ENCODE peak calls at places on chromosomes 6 and 20, in five cellular contexts. D, T, B, S and J are unnamed samples.

GRCh38 chr6:132087391-132087790 is 136.2 kb upstream of the CCN2 start:
- DNase-seq in D (no peak), T (no peak), B (no peak), S (no peak), J (no peak)

GRCh38 chr6:12289655-12290489 is at the start of gene EDN1:
- DNase-seq in D (no peak), T (peak), B (peak), S (peak), J (no peak)

GRCh38 chr20:41316009-41316408 is 1.5 kb downstream of the ZHX3 start:
- DNase-seq in D (no peak), T (no peak), B (no peak), S (no peak), J (no peak)

GRCh38 chr6:9539231-9539755 is 875.6 kb downstream of the TFAP2A start:
- DNase-seq in D (no peak), T (no peak), B (no peak), S (no peak), J (no peak)

GRCh38 chr6:168158280-168158979 is 79.4 kb upstream of the FRMD1 start:
- DNase-seq in D (no peak), T (no peak), B (no peak), S (no peak), J (no peak)

GRCh38 chr6:24924956-24925355 is 10.8 kb downstream of the RIPOR2 start:
- DNase-seq in D (no peak), T (no peak), B (no peak), S (no peak), J (no peak)

GRCh38 chr6:30122515-30122914 is 9.6 kb upstream of the TRIM31 start:
- DNase-seq in D (no peak), T (no peak), B (no peak), S (no peak), J (no peak)

GRCh38 chr6:167311286-167311685 is 13.6 kb upstream of the TTLL2 start:
- DNase-seq in D (no peak), T (no peak), B (no peak), S (no peak), J (no peak)

GRCh38 chr6:158655569-158656450 is 6.0 kb downstream of the SYTL3 start:
- DNase-seq in D (no peak), T (no peak), B (no peak), S (no peak), J (peak)

GRCh38 chr6:13795041-13795748 is 19.2 kb downstream of the MCUR1 start:
- DNase-seq in D (peak), T (peak), B (peak), S (peak), J (peak)

GRCh38 chr6:67292169-67292568 is 1342.9 kb upstream of the ADGRB3 start:
- DNase-seq in D (no peak), T (no peak), B (no peak), S (no peak), J (no peak)

GRCh38 chr20:36479938-36480337 is 61.4 kb upstream of the MYL9 start:
- DNase-seq in D (no peak), T (no peak), B (no peak), S (no peak), J (no peak)

GRCh38 chr20:36808317-36809257 is 35.0 kb upstream of the DSN1 start:
- DNase-seq in D (peak), T (peak), B (peak), S (peak), J (peak)

GRCh38 chr6:161186173-161186769 is 87.6 kb downstream of the AGPAT4 start:
- DNase-seq in D (no peak), T (no peak), B (peak), S (no peak), J (no peak)

GRCh38 chr6:106924699-106925523 is 49.6 kb downstream of the CD24 start:
- DNase-seq in D (no peak), T (no peak), B (no peak), S (no peak), J (no peak)

GRCh38 chr20:38109025-38109541 is 56.0 kb downstream of the TGM2 start:
- DNase-seq in D (no peak), T (no peak), B (peak), S (no peak), J (no peak)

GRCh38 chr20:846894-847278 is 13.4 kb downstream of the FAM110A start:
- DNase-seq in D (no peak), T (peak), B (no peak), S (peak), J (peak)

GRCh38 chr20:48339147-48339985 is 488.4 kb downstream of the PREX1 start:
- DNase-seq in D (no peak), T (no peak), B (no peak), S (peak), J (no peak)

GRCh38 chr6:109174911-109175310 is 79.6 kb downstream of the CEP57L1 start:
- DNase-seq in D (no peak), T (no peak), B (no peak), S (no peak), J (no peak)

GRCh38 chr6:31597006-31597405 is 4.2 kb upstream of the NCR3 start:
- DNase-seq in D (no peak), T (peak), B (no peak), S (no peak), J (no peak)

GRCh38 chr6:42276008-42276890 is 58.6 kb upstream of the MRPS10 start:
- DNase-seq in D (no peak), T (no peak), B (no peak), S (no peak), J (no peak)

GRCh38 chr6:157187182-157188093 is 135.9 kb downstream of the TMEM242 start:
- DNase-seq in D (no peak), T (no peak), B (no peak), S (no peak), J (no peak)

GRCh38 chr6:131954775-131955107 is 3.6 kb upstream of the CCN2 start:
- DNase-seq in D (no peak), T (no peak), B (peak), S (no peak), J (no peak)

GRCh38 chr6:114783783-114784182 is 441.0 kb upstream of the HS3ST5 start:
- DNase-seq in D (no peak), T (no peak), B (no peak), S (no peak), J (no peak)

GRCh38 chr6:148635070-148635743 is 111.6 kb upstream of the UST start:
- DNase-seq in D (no peak), T (no peak), B (no peak), S (no peak), J (no peak)

GRCh38 chr6:137637161-137637560 is 143.0 kb upstream of the OLIG3 start:
- DNase-seq in D (no peak), T (no peak), B (peak), S (no peak), J (no peak)

GRCh38 chr20:14902432-14903089 is 565.1 kb upstream of the FLRT3 start:
- DNase-seq in D (no peak), T (no peak), B (no peak), S (peak), J (no peak)

GRCh38 chr20:3119044-3119443 is 34.5 kb upstream of the AVP start:
- DNase-seq in D (no peak), T (no peak), B (no peak), S (no peak), J (no peak)

GRCh38 chr6:139540276-139540675 is 165.8 kb upstream of the CITED2 start:
- DNase-seq in D (peak), T (peak), B (no peak), S (peak), J (no peak)

GRCh38 chr6:10410214-10410873 is 4.5 kb downstream of the TFAP2A start:
- DNase-seq in D (no peak), T (no peak), B (no peak), S (no peak), J (no peak)

GRCh38 chr6:3076320-3076719 is 8.0 kb downstream of the RIPK1 start:
- DNase-seq in D (no peak), T (no peak), B (no peak), S (no peak), J (no peak)

GRCh38 chr20:19609642-19610223 is 148.3 kb upstream of the RIN2 start:
- DNase-seq in D (no peak), T (no peak), B (no peak), S (no peak), J (no peak)

GRCh38 chr6:119791746-119792145 is 442.2 kb upstream of the MAN1A1 start:
- DNase-seq in D (no peak), T (no peak), B (no peak), S (no peak), J (no peak)

GRCh38 chr20:37989601-37990001 is 43.7 kb downstream of the TTI1 start:
- DNase-seq in D (no peak), T (no peak), B (no peak), S (no peak), J (no peak)

GRCh38 chr6:107244082-107244741 is 128.9 kb upstream of the BEND3 start:
- DNase-seq in D (no peak), T (no peak), B (no peak), S (no peak), J (no peak)

GRCh38 chr6:137159912-137160311 is 13.5 kb downstream of the IL22RA2 start:
- DNase-seq in D (no peak), T (no peak), B (no peak), S (no peak), J (no peak)

GRCh38 chr6:135189344-135189743 is 8.2 kb downstream of the MYB start:
- DNase-seq in D (no peak), T (no peak), B (no peak), S (no peak), J (no peak)

GRCh38 chr6:32369678-32370077 is 2.0 kb downstream of the TSBP1 start:
- DNase-seq in D (no peak), T (no peak), B (no peak), S (no peak), J (no peak)

GRCh38 chr6:48691420-48691819 is 580.4 kb upstream of the PTCHD4 start:
- DNase-seq in D (no peak), T (no peak), B (no peak), S (no peak), J (no peak)

GRCh38 chr20:60222497-60222896 is 264.3 kb downstream of the CDH26 start:
- DNase-seq in D (no peak), T (no peak), B (no peak), S (no peak), J (no peak)

DNA sequence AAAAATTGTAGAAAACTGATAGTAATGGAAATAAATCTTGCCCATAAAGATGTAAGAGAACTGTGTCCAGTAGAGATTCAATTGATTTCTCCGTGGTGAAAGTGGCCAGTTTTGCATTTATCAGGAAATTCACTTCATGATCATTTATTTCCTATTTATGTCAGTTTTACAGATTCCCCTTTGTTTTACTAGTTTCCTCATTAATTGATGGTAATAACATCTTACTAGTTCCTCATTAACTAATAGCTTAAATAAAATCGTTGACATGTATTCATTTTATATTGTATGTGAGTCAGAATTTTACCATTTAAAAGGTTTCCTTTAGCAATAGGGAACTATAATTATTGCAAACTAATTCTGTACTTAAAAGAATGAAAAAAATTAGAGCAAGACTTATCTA is 99.8 kb upstream of the ADGRF1 start:
- DNase-seq in D (no peak), T (no peak), B (no peak), S (no peak), J (no peak)
- TF ChIP-seq CTCF in D (no peak), T (no peak), B (no peak), S (no peak), J (no peak)

GRCh38 chr6:45947807-45948206 is 67.9 kb downstream of the CLIC5 start:
- DNase-seq in D (no peak), T (no peak), B (no peak), S (no peak), J (no peak)

GRCh38 chr6:45942953-45943352 is 72.7 kb downstream of the CLIC5 start:
- DNase-seq in D (no peak), T (no peak), B (no peak), S (no peak), J (no peak)

GRCh38 chr6:45946887-45947286 is 68.8 kb downstream of the CLIC5 start:
- DNase-seq in D (no peak), T (no peak), B (no peak), S (no peak), J (no peak)

GRCh38 chr6:45949256-45949655 is 66.4 kb downstream of the CLIC5 start:
- DNase-seq in D (no peak), T (no peak), B (no peak), S (no peak), J (no peak)

GRCh38 chr6:45946352-45946751 is 69.3 kb downstream of the CLIC5 start:
- DNase-seq in D (no peak), T (no peak), B (no peak), S (no peak), J (no peak)
- TF ChIP-seq CTCF in D (no peak), T (no peak), B (no peak), S (no peak), J (no peak)

DNA sequence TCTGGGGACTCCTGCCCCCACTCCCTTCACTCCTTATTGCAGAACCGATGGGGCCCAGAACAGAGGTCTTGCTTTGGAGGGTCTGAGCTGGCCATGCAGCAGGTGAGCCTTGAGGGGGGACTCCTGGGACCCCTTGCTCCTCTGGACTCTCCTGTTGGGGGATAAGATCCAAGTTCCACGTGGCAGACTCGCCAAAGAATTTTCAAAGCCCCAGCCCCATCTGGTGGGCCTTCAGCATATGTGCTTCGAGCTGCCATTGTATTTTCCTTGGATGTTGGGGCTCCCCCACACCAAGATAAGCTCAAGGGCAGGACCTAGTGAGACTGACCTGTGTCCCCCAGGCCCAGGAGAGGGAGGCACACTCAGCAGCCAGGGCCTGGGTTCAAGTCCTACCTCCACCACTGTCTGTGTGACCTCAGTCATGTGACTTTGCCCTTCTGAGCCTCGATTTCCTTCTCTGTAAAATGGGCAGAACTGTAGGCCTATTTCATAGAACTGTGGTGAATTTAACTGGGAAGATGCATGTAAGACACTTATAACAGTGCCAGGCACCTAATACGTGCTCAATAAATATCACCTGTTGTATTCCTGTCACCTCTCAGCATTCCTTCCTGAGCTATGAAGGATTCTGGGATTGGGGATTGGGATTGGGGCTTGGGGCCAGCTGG is 115.5 kb downstream of the VEGFA start:
- DNase-seq in D (no peak), T (no peak), B (no peak), S (no peak), J (no peak)
- TF ChIP-seq CTCF in D (no peak), T (no peak), B (no peak), S (no peak), J (no peak)

DNA sequence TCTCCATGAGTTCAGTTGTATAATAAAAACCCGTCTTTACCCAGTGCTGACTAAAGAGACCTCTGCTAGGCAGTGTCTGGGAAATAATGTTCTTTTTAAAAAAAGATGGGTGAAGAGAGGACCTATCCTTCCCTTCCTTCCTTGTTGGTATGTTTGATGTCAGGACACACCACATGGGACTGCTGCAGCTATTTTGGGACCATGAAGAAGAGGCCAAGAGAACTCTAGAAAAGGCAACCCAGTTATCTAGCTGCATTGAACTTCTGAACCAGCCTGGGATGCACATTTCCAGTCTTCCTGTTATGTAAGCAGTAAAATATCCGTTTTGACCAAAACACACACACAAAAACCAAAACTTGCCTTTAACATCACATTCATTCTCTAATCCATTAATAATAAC is 77.3 kb downstream of the RFX6 start:
- DNase-seq in D (no peak), T (no peak), B (no peak), S (no peak), J (no peak)
- TF ChIP-seq CTCF in D (no peak), T (no peak), B (no peak), S (no peak), J (no peak)

GRCh38 chr6:147382945-147383554 is 125.4 kb upstream of the SAMD5 start:
- DNase-seq in D (no peak), T (no peak), B (no peak), S (no peak), J (no peak)
- TF ChIP-seq CTCF in D (peak), T (peak), B (no peak), S (no peak), J (peak)